ENCODE peak calls at places on chromosomes 4 and X, in six cellular contexts. B, S, R, O, L and H are unnamed samples. For H3K4me1, H3K9me3 and H3K36me3, the result is how much of the 10 kb centered on the place peaks cover.

GRCh38 chrX:13938766-13939530 is 90.7 kb downstream of the GEMIN8 start:
- DNase-seq in R (no peak), O (no peak), L (no peak), B (no peak), S (no peak), H (no peak)

GRCh38 chr4:15303052-15303641 is 124.7 kb upstream of the C1QTNF7 start:
- DNase-seq in O (no peak), R (no peak), B (peak), S (peak), L (peak), H (no peak)

GRCh38 chrX:1106478-1107210 is 105.8 kb downstream of the CRLF2 start:
- DNase-seq in B (no peak), R (no peak), O (no peak), L (no peak), S (no peak), H (no peak)

GRCh38 chr4:81839347-81840042 is 367.8 kb upstream of the RASGEF1B start:
- DNase-seq in B (no peak), O (no peak), L (no peak), R (no peak), S (no peak), H (no peak)

GRCh38 chr4:4574792-4575191 is 32.9 kb upstream of the STX18 start:
- DNase-seq in R (no peak), L (peak), B (peak), O (peak), S (peak), H (peak)

GRCh38 chr4:83639849-83640493 is 104.1 kb downstream of the GPAT3 start:
- DNase-seq in S (peak), B (peak), O (peak), L (peak), R (peak), H (no peak)

GRCh38 chrX:54540289-54540688 is 10.3 kb downstream of the GNL3L start:
- DNase-seq in O (no peak), B (peak), L (no peak), S (peak), R (no peak), H (no peak)

GRCh38 chr4:10128761-10129160 is 12.2 kb upstream of the WDR1 start:
- DNase-seq in O (no peak), R (no peak), S (no peak), L (no peak), B (no peak), H (no peak)

GRCh38 chrX:96682516-96682915 is 2.1 kb upstream of the DIAPH2 start:
- DNase-seq in B (no peak), S (no peak), O (no peak), L (no peak), R (no peak), H (no peak)

GRCh38 chrX:104195489-104196084 is 29.3 kb downstream of the FAM199X start:
- DNase-seq in B (peak), S (peak), R (no peak), O (peak), L (peak), H (peak)

GRCh38 chrX:49840679-49841078 is 11.6 kb downstream of the PAGE4 start:
- DNase-seq in R (peak), O (peak), B (peak), L (peak), S (peak), H (peak)

GRCh38 chr4:54095110-54095800 is 4.7 kb upstream of the GSX2 start:
- DNase-seq in R (no peak), B (no peak), O (no peak), S (no peak), L (no peak), H (no peak)

GRCh38 chr4:54097152-54097551 is 2.8 kb upstream of the GSX2 start:
- DNase-seq in R (no peak), L (no peak), S (no peak), B (no peak), O (no peak), H (no peak)

GRCh38 chr4:54094449-54094848 is 5.5 kb upstream of the GSX2 start:
- DNase-seq in B (no peak), S (no peak), R (no peak), O (no peak), L (no peak), H (no peak)

GRCh38 chr4:54098375-54098774 is 1.6 kb upstream of the GSX2 start:
- DNase-seq in O (no peak), L (no peak), S (no peak), B (no peak), R (no peak), H (no peak)

DNA sequence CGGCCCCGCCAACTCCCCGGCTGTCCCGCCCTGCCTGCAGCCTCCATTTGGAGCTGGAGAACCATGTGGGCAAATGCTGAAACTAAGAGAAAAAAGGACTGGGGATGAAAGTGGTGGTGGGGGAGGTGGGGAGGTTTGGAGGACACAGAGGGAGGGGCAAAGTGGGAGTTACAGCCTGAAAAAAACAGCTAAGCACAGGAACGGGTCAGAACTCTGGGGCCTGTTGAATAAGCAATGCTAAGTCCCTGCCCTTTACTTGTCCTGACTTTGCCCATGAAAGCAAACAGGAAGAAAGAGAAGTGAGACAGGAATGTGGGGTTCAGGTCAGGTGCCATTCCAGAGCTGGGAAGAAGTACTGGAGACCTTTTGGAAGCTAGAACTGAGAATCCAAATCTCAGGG is 3.4 kb upstream of the GSX2 start:
- DNase-seq in B (no peak), R (no peak), S (no peak), O (no peak), L (no peak), H (no peak)
- H3K4me1 ChIP-seq in B (under half), R (half or more), S (under half), O (under half), L (under half), H (under half)

DNA sequence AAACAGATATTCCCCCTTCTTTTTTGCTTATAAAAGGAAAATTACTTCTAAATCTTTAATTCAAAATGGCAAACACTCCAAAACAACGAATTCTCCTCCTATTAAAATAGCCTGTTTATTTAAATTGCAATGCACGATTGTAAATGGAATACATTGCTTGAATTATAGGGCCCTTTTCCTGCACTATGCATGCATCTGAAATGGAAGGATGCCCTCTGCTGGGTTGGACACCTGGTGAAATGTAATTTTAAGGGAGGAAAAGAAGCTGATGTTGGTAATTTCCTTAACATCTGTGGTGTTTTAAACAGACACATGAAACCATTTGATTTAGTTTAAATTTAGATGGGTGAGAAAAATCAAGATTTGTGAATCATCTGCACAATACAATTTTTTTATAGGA is 72.8 kb downstream of the GRXCR1 start:
- DNase-seq in B (no peak), O (no peak), R (no peak), S (no peak), L (peak), H (no peak)
- H3K9me3 ChIP-seq in B (under half), O (under half), R (under half), S (under half), L (under half), H (under half)

DNA sequence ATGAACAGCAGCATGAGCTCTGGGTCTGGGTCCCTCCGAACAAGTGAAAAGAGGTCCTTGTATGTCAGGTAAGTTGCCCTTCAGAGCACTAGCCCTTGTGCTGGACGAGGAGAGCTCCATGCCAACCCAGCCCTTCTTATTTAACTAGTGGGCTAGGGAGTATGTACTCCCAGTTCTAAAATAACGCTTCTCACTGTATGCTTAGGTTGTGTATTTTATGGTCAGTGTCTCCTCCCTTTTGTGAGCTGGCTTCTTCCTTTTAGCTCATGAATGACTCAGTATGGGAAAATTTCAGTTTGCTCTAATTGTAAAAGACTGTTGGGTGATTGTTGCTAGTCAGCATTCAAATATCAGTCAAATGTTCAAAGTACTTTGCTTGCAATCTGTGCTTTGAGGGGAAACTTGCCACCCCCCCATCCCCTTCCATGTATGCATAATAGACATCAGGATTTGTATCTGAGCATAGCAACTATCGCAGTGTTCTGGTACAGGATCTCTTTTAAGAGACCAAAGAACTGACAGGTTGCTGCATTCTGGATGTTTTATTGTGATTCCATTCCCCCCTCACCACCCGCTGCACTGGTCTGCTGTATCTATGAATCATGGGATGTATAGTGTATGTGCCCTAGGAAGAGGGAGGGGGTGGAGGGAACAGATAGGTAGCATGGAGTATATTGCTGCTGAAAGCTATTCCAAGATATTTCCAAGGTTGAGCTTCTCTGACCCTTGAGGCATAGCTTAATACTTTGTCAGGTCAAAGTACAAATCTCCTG is 34.7 kb downstream of the DLG3 start:
- DNase-seq in R (no peak), O (no peak), B (peak), L (peak), S (peak), H (no peak)
- H3K36me3 ChIP-seq in R (under half), O (under half), B (under half), L (under half), S (under half), H (under half)

GRCh38 chrX:24668111-24668510 is 21.0 kb upstream of the PCYT1B start:
- DNase-seq in B (no peak), R (no peak), S (no peak), O (no peak), L (no peak), H (no peak)

GRCh38 chrX:24673424-24673823 is 20.3 kb upstream of the POLA1 start:
- DNase-seq in B (no peak), L (no peak), O (no peak), S (no peak), R (no peak), H (no peak)

GRCh38 chrX:24676403-24677024 is 17.2 kb upstream of the POLA1 start:
- DNase-seq in B (no peak), L (peak), O (no peak), S (peak), R (no peak), H (no peak)

DNA sequence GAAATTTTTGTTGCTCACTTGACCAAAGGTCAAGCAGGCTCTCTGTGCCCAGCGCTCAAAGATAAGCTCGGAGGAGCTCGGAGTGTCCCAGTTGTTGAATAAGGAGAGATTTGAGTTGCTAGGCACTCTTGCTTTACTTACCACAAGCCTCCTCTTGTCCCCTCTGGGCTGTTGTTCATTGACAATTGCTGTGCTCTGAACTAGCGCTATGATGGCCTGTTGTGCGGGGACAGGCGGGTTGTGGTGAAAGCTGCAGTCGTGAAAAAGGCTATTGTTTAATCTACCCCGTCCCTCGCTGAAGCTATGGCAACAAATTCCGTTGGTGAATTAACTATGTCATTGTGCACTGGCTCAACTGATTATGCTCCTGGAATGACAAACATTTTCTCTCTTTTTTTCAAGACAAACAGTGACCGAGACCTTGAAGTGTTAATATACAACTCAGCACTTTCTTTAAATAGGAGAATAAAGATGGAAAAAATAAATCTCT is 21.0 kb upstream of the POLA1 start:
- DNase-seq in R (no peak), B (no peak), O (no peak), S (peak), L (no peak), H (no peak)
- H3K4me1 ChIP-seq in R (under half), B (under half), O (under half), S (under half), L (under half), H (under half)

DNA sequence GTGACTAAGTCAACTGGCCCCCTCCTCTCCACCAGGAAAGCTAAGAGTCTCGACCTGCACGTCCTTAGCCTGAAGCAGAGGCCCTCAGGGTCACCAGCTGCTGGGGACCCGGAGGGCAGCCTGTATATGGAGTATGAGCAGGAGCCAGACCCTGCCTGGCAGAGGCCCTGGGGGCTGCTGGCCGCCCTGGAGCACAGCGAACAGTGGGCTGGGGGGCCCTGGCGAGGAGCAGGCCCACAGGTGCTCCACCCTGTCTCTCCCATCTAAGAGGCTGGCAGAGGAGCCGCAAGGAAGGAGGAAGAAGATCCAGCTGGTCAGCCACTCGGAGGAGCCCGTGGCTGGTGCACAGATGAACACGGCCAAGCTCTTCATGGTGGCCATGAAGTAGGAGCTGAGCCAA is 61.2 kb downstream of the ALPK1 start:
- DNase-seq in O (no peak), S (no peak), B (no peak), L (no peak), R (no peak), H (no peak)
- H3K9me3 ChIP-seq in O (under half), S (under half), B (under half), L (under half), R (under half), H (under half)